ENCODE peak calls at places on chromosome 20, in six cellular contexts. U is cardiac muscle cell, I is cardiac fibroblast, T is fibroblast of mammary gland, K is left lung, V is HCT116. H is an unnamed sample.

GRCh38 chr20:43571310-43571709 is 12.5 kb downstream of the SGK2 start:
- DNase-seq in I (no peak), T (no peak), U (no peak), V (no peak), K (no peak), H (no peak)

GRCh38 chr20:48405909-48406308 is 421.9 kb downstream of the PREX1 start:
- DNase-seq in K (no peak), T (no peak), V (no peak), U (no peak), I (no peak), H (no peak)

GRCh38 chr20:44056010-44056698 is 130.8 kb downstream of the JPH2 start:
- DNase-seq in T (no peak), K (no peak), V (no peak), U (peak), I (peak), H (peak)

GRCh38 chr20:38430679-38431325 is 4.3 kb downstream of the SNHG17 start:
- DNase-seq in V (no peak), T (peak), U (no peak), K (no peak), I (no peak), H (no peak)

GRCh38 chr20:1893721-1894470 is 1.3 kb upstream of the SIRPA start:
- DNase-seq in K (peak), V (peak), I (no peak), T (peak), U (peak), H (no peak)

GRCh38 chr20:19582782-19583181 is 175.3 kb upstream of the RIN2 start:
- DNase-seq in U (no peak), K (no peak), T (no peak), V (no peak), I (no peak), H (no peak)

GRCh38 chr20:36030143-36030542 is 61.8 kb downstream of the CNBD2 start:
- DNase-seq in U (no peak), T (peak), V (no peak), I (peak), K (no peak), H (no peak)

GRCh38 chr20:4304601-4305000 is 289.2 kb upstream of the RNF24 start:
- DNase-seq in V (no peak), K (no peak), U (no peak), T (no peak), I (no peak), H (no peak)

GRCh38 chr20:39029324-39029820 is 67.2 kb downstream of the DHX35 start:
- DNase-seq in V (no peak), K (no peak), T (no peak), U (no peak), I (no peak), H (no peak)

GRCh38 chr20:41524980-41525613 is 93.1 kb downstream of the CHD6 start:
- DNase-seq in V (no peak), U (peak), T (peak), I (peak), K (peak), H (no peak)
- H3K4me3 ChIP-seq in V (no peak), U (no peak), T (no peak), I (no peak), K (no peak), H (no peak)

GRCh38 chr20:17969276-17969883 is 562 bp downstream of the MGME1 start:
- DNase-seq in I (peak), T (no peak), K (peak), U (peak), V (no peak), H (no peak)

GRCh38 chr20:17968366-17969275 is at the start of the genes MGME1 and SNX5:
- DNase-seq in K (peak), T (peak), U (peak), V (peak), I (peak), H (peak)

GRCh38 chr20:17971571-17972013 is 2.8 kb downstream of the MGME1 start:
- DNase-seq in K (no peak), U (peak), V (no peak), T (peak), I (peak), H (no peak)

GRCh38 chr20:17969884-17970409 is 1.1 kb downstream of the MGME1 start:
- DNase-seq in I (peak), U (peak), T (peak), V (no peak), K (peak), H (peak)

GRCh38 chr20:17972121-17972520 is 3.3 kb downstream of the MGME1 start:
- DNase-seq in V (no peak), K (no peak), I (no peak), T (no peak), U (no peak), H (no peak)
- H3K4me3 ChIP-seq in V (no peak), K (peak), I (no peak), T (peak), U (peak), H (no peak)

DNA sequence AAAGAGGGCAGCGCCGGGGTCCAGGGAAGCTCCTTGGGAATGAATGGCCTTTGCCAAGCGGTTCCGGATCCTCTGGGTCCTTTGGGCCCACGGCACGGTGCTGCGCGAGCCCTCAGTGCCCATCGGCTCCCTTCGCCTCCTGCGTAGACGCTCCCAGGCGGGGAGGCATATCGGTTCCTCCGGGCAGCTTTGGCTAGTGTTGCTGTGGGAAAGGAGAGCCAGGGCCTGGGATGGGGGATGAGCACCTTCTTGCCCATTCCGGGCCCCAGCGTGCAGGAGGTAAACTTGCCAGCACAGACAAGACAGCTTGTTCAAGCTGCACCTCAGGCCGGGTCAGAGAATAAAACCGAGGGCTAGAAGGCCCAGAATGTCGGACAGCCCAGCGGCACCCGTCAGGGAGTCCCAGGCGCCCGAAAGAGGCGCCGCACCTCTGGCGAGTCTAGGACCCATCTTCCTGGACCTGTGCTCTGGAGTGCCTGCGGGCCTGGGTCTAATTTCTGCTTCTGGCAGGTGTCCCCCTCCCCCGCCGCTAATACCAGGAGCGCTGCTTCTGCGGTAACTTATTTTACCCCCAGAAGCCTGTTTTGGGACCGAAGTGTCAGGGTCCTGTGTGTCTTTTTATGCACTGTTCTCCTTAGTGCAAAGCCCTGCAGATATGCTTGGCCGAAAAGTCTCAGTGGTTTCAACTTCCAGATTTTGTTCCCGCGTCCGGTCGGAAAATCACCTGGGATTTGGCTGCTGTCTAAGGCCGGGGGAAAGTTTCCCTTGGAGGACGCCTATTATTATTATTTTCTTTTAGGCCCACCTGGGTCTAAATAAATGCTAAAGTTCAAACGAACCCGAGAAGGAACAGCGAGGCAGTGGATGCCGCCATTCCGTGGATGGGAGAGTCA is 1.7 kb upstream of the TFAP2C start:
- DNase-seq in T (no peak), U (no peak), I (no peak), V (no peak), K (no peak), H (no peak)
- H3K4me3 ChIP-seq in T (no peak), U (no peak), I (no peak), V (no peak), K (no peak), H (no peak)

DNA sequence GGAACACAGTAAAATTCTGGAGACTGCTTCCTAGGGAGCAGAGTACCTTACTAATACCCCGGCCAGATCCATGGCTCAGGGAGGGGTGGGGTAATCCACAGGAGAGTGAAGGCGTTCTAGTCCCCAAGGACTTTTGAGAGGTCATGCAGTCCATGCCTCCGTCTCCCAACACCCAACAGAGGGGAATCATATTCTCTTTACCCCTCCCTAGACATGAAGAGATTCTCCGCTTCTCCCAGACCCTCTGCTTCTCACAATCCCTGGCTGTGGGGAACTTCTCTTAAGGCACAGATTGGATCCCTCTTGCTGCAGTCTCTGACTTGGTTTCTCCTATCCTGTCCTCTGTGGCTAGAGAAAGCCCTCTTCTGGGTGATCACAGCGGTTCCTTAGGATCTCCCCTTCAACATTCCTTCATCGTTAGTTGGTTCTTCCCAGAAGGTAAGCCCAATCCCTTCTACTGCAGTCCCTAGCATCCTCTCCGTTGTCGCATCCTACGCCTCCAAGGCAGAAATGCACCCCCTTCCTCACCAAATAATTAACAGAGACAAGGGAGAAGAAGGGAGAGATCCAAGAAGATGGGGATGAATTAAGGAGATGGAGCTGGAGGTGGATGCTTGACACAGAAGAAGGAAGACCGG is 571 bp downstream of the GGT7 start:
- DNase-seq in V (no peak), U (no peak), I (no peak), T (no peak), K (no peak), H (no peak)
- H3K4me3 ChIP-seq in V (peak), U (peak), I (peak), T (peak), K (peak), H (peak)

DNA sequence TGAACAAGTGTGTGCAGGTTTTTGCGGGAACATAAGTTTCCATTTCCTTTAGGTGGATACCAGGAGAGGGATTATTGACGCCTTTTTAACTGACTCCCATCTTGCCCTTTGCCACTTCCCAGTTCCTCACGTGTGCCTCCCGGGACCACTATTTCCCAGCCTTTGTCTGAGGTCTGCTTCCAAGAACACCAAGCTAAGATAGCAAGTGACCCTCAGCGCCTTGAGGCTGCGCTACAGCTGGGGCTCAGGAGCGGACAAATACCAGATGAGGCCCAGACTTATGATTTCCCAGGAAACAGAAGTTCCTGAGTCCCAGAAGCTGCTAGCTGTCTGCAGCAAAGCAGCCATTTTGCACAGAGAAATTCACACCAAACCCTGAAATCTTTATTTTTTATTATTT is 216.7 kb downstream of the SYNDIG1 start:
- DNase-seq in T (no peak), U (no peak), K (peak), V (no peak), I (no peak), H (no peak)
- H3K4me3 ChIP-seq in T (no peak), U (no peak), K (no peak), V (no peak), I (no peak), H (no peak)

GRCh38 chr20:63156221-63156671 is 59.7 kb downstream of the YTHDF1 start:
- DNase-seq in T (no peak), I (no peak), U (no peak), K (no peak), V (no peak), H (no peak)
- H3K4me3 ChIP-seq in T (no peak), I (no peak), U (no peak), K (no peak), V (no peak), H (no peak)

DNA sequence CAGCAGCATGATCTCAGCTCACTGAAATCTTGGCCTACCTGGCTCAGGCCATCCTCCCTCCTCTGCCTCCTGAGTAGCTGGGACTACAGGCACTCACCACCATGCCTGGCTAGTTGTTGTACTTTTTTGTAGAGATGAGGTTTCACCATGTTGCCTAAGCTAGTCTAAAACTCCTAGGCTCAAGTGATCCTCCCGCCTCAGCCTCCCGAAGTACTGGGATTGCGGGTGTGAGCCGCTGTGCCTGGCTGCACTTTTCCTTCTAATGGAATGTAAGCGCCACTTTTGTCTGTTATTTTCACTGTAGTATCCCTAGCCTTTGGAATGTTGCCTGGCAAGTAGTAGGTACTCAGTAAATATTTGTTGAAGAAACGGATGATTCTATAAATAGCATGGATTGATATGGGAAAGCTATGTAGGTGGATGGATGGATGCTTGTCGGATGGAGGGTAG is 10.4 kb upstream of the TRIB3 start:
- DNase-seq in U (no peak), K (no peak), V (no peak), I (peak), T (no peak), H (no peak)
- H3K4me3 ChIP-seq in U (no peak), K (no peak), V (no peak), I (no peak), T (no peak), H (no peak)

GRCh38 chr20:21435576-21435975 is 38.2 kb upstream of the NKX2-4 start:
- DNase-seq in K (no peak), U (no peak), I (no peak), T (no peak), V (no peak), H (no peak)

GRCh38 chr20:21436186-21436585 is 38.9 kb upstream of the NKX2-4 start:
- DNase-seq in T (peak), I (peak), K (no peak), V (peak), U (no peak), H (no peak)

GRCh38 chr20:21433329-21433890 is 36.1 kb upstream of the NKX2-4 start:
- DNase-seq in V (no peak), I (peak), T (peak), U (no peak), K (no peak), H (no peak)

GRCh38 chr20:21437816-21438215 is 40.5 kb upstream of the NKX2-4 start:
- DNase-seq in T (no peak), V (no peak), U (no peak), K (no peak), I (no peak), H (no peak)

GRCh38 chr20:21437248-21437647 is 39.9 kb upstream of the NKX2-4 start:
- DNase-seq in I (no peak), U (no peak), K (no peak), T (no peak), V (no peak), H (no peak)
- H3K4me3 ChIP-seq in I (no peak), U (no peak), K (no peak), T (no peak), V (no peak), H (no peak)

H was measured in Jurkat, Clone E6-1.